ENCODE peak calls at places on chromosome 20, in four cellular contexts. One of them, this sample, is unnamed.

GRCh38 chr20:18380908-18381529 is 85.8 kb downstream of the DZANK1 start:
- DNase-seq in H1: peak
- DNase-seq in HepG2: no peak
- DNase-seq in K562: no peak
- DNase-seq in this sample: peak

GRCh38 chr20:50304501-50304856 is 113.8 kb downstream of the CEBPB start:
- DNase-seq in H1: no peak
- DNase-seq in HepG2: no peak
- DNase-seq in K562: no peak
- DNase-seq in this sample: no peak

GRCh38 chr20:35295674-35296073 is 3.4 kb upstream of the FAM83C start:
- DNase-seq in H1: no peak
- DNase-seq in HepG2: no peak
- DNase-seq in K562: no peak
- DNase-seq in this sample: no peak

GRCh38 chr20:33305591-33306057 is 22.6 kb downstream of the BPIFB1 start:
- DNase-seq in H1: no peak
- DNase-seq in HepG2: no peak
- DNase-seq in K562: no peak
- DNase-seq in this sample: no peak

GRCh38 chr20:24809606-24810005 is 139.5 kb upstream of the CST7 start:
- DNase-seq in H1: no peak
- DNase-seq in HepG2: no peak
- DNase-seq in K562: no peak
- DNase-seq in this sample: no peak

GRCh38 chr20:10541668-10542411 is 106.7 kb downstream of the SLX4IP start:
- DNase-seq in H1: no peak
- DNase-seq in HepG2: peak
- DNase-seq in K562: no peak
- DNase-seq in this sample: no peak

GRCh38 chr20:38321959-38322598 is 18.1 kb downstream of the BPI start:
- DNase-seq in H1: no peak
- DNase-seq in HepG2: peak
- DNase-seq in K562: peak
- DNase-seq in this sample: peak

GRCh38 chr20:24983896-24984295 is 8.7 kb downstream of the APMAP start:
- DNase-seq in H1: peak
- DNase-seq in HepG2: no peak
- DNase-seq in K562: no peak
- DNase-seq in this sample: no peak

GRCh38 chr20:49563015-49563980 is 4.6 kb downstream of the PTGIS start:
- DNase-seq in H1: no peak
- DNase-seq in HepG2: no peak
- DNase-seq in K562: no peak
- DNase-seq in this sample: no peak

GRCh38 chr20:22074635-22075034 is 369.2 kb downstream of the PAX1 start:
- DNase-seq in H1: no peak
- DNase-seq in HepG2: no peak
- DNase-seq in K562: no peak
- DNase-seq in this sample: no peak

GRCh38 chr20:58069207-58069606 is 159.2 kb downstream of the ANKRD60 start:
- DNase-seq in H1: no peak
- DNase-seq in HepG2: no peak
- DNase-seq in K562: no peak
- DNase-seq in this sample: no peak

GRCh38 chr20:36466089-36466488 is 75.2 kb upstream of the MYL9 start:
- DNase-seq in H1: no peak
- DNase-seq in HepG2: no peak
- DNase-seq in K562: no peak
- DNase-seq in this sample: no peak

GRCh38 chr20:50190251-50191064 is at the start of gene CEBPB:
- DNase-seq in H1: peak
- DNase-seq in HepG2: peak
- DNase-seq in K562: peak
- DNase-seq in this sample: peak

GRCh38 chr20:50598074-50598473 is 87.9 kb downstream of the PTPN1 start:
- DNase-seq in H1: no peak
- DNase-seq in HepG2: no peak
- DNase-seq in K562: no peak
- DNase-seq in this sample: no peak

GRCh38 chr20:32356935-32357868 is 929 bp upstream of the ASXL1 start:
- DNase-seq in H1: no peak
- DNase-seq in HepG2: peak
- DNase-seq in K562: no peak
- DNase-seq in this sample: no peak

GRCh38 chr20:35942243-35942642 is 12.1 kb downstream of the SCAND1 start:
- DNase-seq in H1: no peak
- DNase-seq in HepG2: no peak
- DNase-seq in K562: no peak
- DNase-seq in this sample: no peak

GRCh38 chr20:32589256-32589655 is 4.1 kb upstream of the NOL4L start:
- DNase-seq in H1: no peak
- DNase-seq in HepG2: no peak
- DNase-seq in K562: no peak
- DNase-seq in this sample: no peak

GRCh38 chr20:37411408-37412306 is 65.7 kb downstream of the SRC start:
- DNase-seq in H1: no peak
- DNase-seq in HepG2: no peak
- DNase-seq in K562: no peak
- DNase-seq in this sample: no peak

GRCh38 chr20:20211988-20212518 is 155.9 kb upstream of the INSM1 start:
- DNase-seq in H1: no peak
- DNase-seq in HepG2: no peak
- DNase-seq in K562: no peak
- DNase-seq in this sample: no peak

GRCh38 chr20:25549866-25550477 is 35.4 kb downstream of the NINL start:
- DNase-seq in H1: no peak
- DNase-seq in HepG2: peak
- DNase-seq in K562: no peak
- DNase-seq in this sample: no peak

GRCh38 chr20:10521068-10521834 is 86.1 kb downstream of the SLX4IP start:
- DNase-seq in H1: no peak
- DNase-seq in HepG2: peak
- DNase-seq in K562: no peak
- DNase-seq in this sample: no peak

GRCh38 chr20:5031206-5031557 is 29.9 kb upstream of the SLC23A2 start:
- DNase-seq in H1: no peak
- DNase-seq in HepG2: no peak
- DNase-seq in K562: no peak
- DNase-seq in this sample: no peak

GRCh38 chr20:16975682-16976081 is 227.5 kb downstream of the OTOR start:
- DNase-seq in H1: no peak
- DNase-seq in HepG2: no peak
- DNase-seq in K562: no peak
- DNase-seq in this sample: no peak

GRCh38 chr20:50333131-50333530 is 142.5 kb downstream of the CEBPB start:
- DNase-seq in H1: no peak
- DNase-seq in HepG2: no peak
- DNase-seq in K562: no peak
- DNase-seq in this sample: no peak

GRCh38 chr20:34942301-34942700 is 13.3 kb downstream of the GSS start:
- DNase-seq in H1: no peak
- DNase-seq in HepG2: no peak
- DNase-seq in K562: no peak
- DNase-seq in this sample: no peak

GRCh38 chr20:10216146-10216741 is 2.4 kb upstream of the SNAP25 start:
- DNase-seq in H1: no peak
- DNase-seq in HepG2: no peak
- DNase-seq in K562: no peak
- DNase-seq in this sample: no peak

GRCh38 chr20:400121-400450 is 8.0 kb upstream of the RBCK1 start:
- DNase-seq in H1: no peak
- DNase-seq in HepG2: peak
- DNase-seq in K562: no peak
- DNase-seq in this sample: no peak

GRCh38 chr20:396619-397431 is 11.3 kb upstream of the RBCK1 start:
- DNase-seq in H1: no peak
- DNase-seq in HepG2: peak
- DNase-seq in K562: no peak
- DNase-seq in this sample: no peak

GRCh38 chr20:400451-401275 is 7.4 kb upstream of the RBCK1 start:
- DNase-seq in H1: no peak
- DNase-seq in HepG2: no peak
- DNase-seq in K562: peak
- DNase-seq in this sample: no peak

GRCh38 chr20:397432-398237 is 10.5 kb upstream of the RBCK1 start:
- DNase-seq in H1: no peak
- DNase-seq in HepG2: no peak
- DNase-seq in K562: no peak
- DNase-seq in this sample: no peak

DNA sequence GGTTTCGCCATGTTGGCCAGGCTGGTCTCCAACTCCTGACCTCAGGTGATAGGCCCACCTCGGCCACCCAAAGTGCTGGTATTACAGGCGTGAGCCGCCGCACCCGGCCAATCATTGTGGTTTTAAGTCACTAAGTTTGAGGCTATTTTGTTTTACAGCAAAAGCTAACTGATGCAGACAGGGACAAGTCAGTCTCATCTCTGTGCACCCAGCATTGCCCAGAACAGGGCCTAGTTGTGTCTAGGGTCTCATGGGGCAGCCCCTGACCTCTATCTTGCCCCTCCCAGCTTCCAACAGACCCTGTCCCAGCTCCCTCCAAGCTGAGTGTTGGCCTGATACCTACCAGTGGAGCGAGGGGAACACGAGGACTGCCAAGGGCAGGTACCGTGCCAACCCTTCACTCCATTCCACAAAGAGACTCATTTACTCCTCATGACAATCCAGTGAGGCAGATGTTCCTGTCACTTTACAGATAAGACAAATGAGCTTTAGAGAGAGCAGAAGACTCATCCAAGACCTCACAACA is 8.9 kb upstream of the RBCK1 start:
- DNase-seq in H1: no peak
- DNase-seq in HepG2: no peak
- DNase-seq in K562: no peak
- DNase-seq in this sample: no peak
- TF ChIP-seq MAX in H1: no peak
- TF ChIP-seq MAX in HepG2: no peak
- TF ChIP-seq MAX in K562: no peak
- TF ChIP-seq MAX in this sample: no peak

DNA sequence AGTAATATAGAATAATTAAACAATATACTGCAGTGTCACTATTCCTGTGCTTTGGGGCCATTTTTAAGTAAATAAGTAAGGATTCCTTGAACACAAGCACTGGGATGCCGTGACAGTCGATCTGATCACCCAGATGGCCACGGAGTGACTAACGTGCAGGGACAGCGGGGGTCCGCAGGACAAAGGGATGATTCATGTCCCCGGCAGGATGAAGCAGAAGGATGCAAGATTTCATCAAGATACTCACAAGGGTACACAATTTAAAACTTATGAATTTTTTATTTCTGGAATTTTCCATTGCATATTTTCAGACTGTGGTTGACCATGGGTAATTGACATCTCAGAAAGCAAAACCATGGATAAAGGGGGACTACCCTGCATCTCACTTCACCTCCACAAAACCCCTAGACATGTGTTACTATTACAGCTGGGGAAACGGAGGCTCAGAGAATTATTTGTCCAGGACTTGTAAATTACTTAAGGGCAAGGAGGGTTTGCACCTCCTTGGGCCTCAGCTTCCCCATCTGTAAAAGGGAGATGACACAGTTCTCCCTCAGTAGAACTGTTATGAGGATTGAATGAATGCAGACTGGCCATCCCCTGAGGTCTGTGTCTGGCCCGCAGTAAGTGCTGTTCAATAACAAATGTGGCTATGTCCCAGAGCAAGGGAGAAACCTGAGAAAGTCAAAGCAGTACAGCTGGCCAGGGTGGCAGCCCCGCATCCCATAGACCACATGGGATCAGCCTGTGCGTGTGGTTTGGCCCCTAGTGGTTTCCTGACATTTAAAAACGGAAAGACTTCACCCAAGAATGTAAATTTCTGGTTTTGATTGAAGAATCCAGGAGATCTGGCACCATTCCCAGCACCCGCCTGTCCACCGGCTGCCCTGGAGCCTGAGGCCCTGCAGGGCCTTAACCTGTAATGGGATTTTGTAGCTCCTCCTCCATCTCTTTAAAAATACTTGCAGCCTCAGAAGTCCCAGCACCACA is 235.5 kb downstream of the BMP7 start:
- DNase-seq in H1: no peak
- DNase-seq in HepG2: no peak
- DNase-seq in K562: no peak
- DNase-seq in this sample: no peak
- TF ChIP-seq CREB1 in H1: no peak
- TF ChIP-seq CREB1 in HepG2: no peak
- TF ChIP-seq CREB1 in K562: no peak
- TF ChIP-seq CREB1 in this sample: no peak

GRCh38 chr20:13819885-13820645 is 35.2 kb downstream of the NDUFAF5 start:
- DNase-seq in H1: no peak
- DNase-seq in HepG2: peak
- DNase-seq in K562: peak
- DNase-seq in this sample: peak
- TF ChIP-seq MAX in H1: no peak
- TF ChIP-seq MAX in HepG2: no peak
- TF ChIP-seq MAX in K562: no peak
- TF ChIP-seq MAX in this sample: no peak

DNA sequence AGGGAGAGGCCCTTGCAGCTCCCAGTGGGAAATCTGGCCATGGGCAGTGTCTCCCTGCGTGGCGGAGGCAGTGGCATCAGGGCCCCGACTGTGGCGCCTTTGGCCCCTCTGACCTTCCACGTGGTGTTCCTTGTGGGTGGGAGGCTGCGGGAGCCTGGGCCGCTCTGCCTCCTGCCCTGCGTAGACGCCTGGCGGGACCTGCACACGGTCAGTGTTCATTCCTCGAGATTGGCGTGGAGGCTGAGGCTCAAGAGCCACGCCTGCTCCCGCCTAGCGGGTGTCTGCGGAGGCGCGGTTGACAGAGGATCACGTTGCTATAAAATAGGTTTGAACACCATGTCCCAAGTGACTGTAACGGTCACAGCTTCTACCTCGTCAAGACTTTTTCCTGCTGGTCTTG is 14.0 kb downstream of the COL9A3 start:
- DNase-seq in H1: no peak
- DNase-seq in HepG2: no peak
- DNase-seq in K562: peak
- DNase-seq in this sample: no peak
- TF ChIP-seq CREB1 in H1: no peak
- TF ChIP-seq CREB1 in HepG2: no peak
- TF ChIP-seq CREB1 in K562: no peak
- TF ChIP-seq CREB1 in this sample: no peak

DNA sequence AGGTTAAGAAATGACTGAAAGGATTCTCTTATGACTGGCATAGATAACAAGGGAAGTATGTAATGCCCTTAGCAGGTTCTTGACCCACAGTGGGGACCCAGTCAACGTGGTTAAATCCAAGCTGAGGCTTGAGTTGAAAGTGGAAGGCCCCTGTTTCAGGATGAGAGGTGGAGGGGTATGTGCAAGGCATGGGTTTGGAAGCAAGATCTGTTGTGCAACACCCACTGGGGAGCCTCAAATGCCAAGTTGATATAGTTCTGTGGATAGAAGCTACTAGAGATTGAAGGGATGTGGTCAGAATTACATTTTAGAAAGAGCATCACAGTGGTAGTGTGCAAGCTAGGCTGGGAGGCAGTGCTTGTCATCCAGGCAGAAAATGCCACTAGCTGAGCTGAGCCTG is 5.1 kb downstream of the PABPC1L start:
- DNase-seq in H1: no peak
- DNase-seq in HepG2: no peak
- DNase-seq in K562: no peak
- DNase-seq in this sample: no peak
- TF ChIP-seq MAX in H1: no peak
- TF ChIP-seq MAX in HepG2: no peak
- TF ChIP-seq MAX in K562: no peak
- TF ChIP-seq MAX in this sample: no peak